ENCODE peak calls at places on chromosome 4, in nine cellular contexts. S is aorta, A is NCI-H1105 treated with DMSO at 0.1 percent for 48 hours, Q is right cardiac atrium, H is amygdala, T is left cardiac atrium, C is ELF-1, D is germinal center, X is NCI-H345. L is an unnamed sample.

GRCh38 chr4:56871357-56871993 is 36.2 kb upstream of the REST start:
- DNase-seq in H (peak), D (no peak), A (peak), T (no peak), Q (no peak), X (peak), C (peak), S (no peak), L (peak)

GRCh38 chr4:174137698-174138097 is 145.8 kb downstream of the FBXO8 start:
- DNase-seq in H (no peak), T (no peak), S (no peak), Q (no peak), A (no peak), D (no peak), C (no peak), X (no peak), L (no peak)

GRCh38 chr4:62434921-62435320 is 1234.8 kb downstream of the ADGRL3 start:
- DNase-seq in Q (no peak), H (no peak), D (no peak), X (no peak), S (no peak), C (no peak), A (no peak), T (no peak), L (no peak)

GRCh38 chr4:85777908-85778808 is 303.2 kb downstream of the ARHGAP24 start:
- DNase-seq in C (no peak), T (no peak), Q (no peak), S (no peak), X (no peak), D (peak), H (no peak), A (no peak), L (no peak)

GRCh38 chr4:171985129-171985528 is 171.9 kb downstream of the GALNTL6 start:
- DNase-seq in S (no peak), X (no peak), D (no peak), A (no peak), C (no peak), Q (no peak), H (no peak), T (no peak), L (no peak)

GRCh38 chr4:182770259-182770968 is 146.8 kb downstream of the DCTD start:
- DNase-seq in Q (no peak), T (no peak), D (no peak), C (peak), H (no peak), X (peak), S (no peak), A (no peak), L (no peak)

GRCh38 chr4:15963568-15963967 is 593 bp upstream of the FGFBP2 start:
- DNase-seq in A (no peak), S (no peak), H (no peak), X (no peak), D (peak), C (no peak), Q (no peak), T (no peak), L (no peak)

GRCh38 chr4:153261922-153262321 is 57.7 kb downstream of the TRIM2 start:
- DNase-seq in X (no peak), C (no peak), D (no peak), A (no peak), T (no peak), Q (no peak), H (no peak), S (no peak), L (no peak)

GRCh38 chr4:133148690-133149363 is at the start of gene PCDH10:
- DNase-seq in Q (peak), A (peak), X (peak), D (peak), T (peak), S (peak), H (peak), C (peak), L (peak)